ENCODE peak calls at places on chromosomes 7 and 10, in seven cellular contexts. B, W, U, C, G, H and K are unnamed samples.

GRCh38 chr10:88165849-88166271 is 302.4 kb downstream of the PTEN start:
- DNase-seq in B (no peak), U (no peak), C (no peak), G (peak; percentile 68), H (no peak), W (no peak), K (peak; percentile 84)

GRCh38 chr7:50557114-50557513 is 8.1 kb downstream of the DDC start:
- DNase-seq in U (no peak), B (no peak), W (no peak), H (no peak), G (no peak), C (no peak), K (no peak)

GRCh38 chr7:97973206-97973658 is 16.8 kb downstream of the OCM2 start:
- DNase-seq in H (no peak), W (no peak), B (peak; percentile 33), C (no peak), U (no peak), G (no peak), K (no peak)

GRCh38 chr7:115387168-115387567 is 465.3 kb downstream of the MDFIC start:
- DNase-seq in U (no peak), C (no peak), G (no peak), H (no peak), W (no peak), B (no peak), K (no peak)

GRCh38 chr10:87817291-87817872 is 644 bp downstream of the ATAD1 start:
- DNase-seq in H (peak; percentile 0), G (no peak), B (no peak), C (no peak), U (no peak), W (no peak), K (no peak)

GRCh38 chr10:121983828-121984227 is 5.1 kb upstream of the TACC2 start:
- DNase-seq in W (no peak), C (no peak), G (no peak), B (no peak), H (no peak), U (no peak), K (no peak)

GRCh38 chr7:149753370-149754233 is 19.8 kb downstream of the ZNF467 start:
- DNase-seq in C (no peak), H (peak; percentile 29), W (peak; percentile 77), G (peak; percentile 41), U (no peak), B (peak; percentile 81), K (no peak)

GRCh38 chr10:69475433-69475830 is 24.2 kb downstream of the TSPAN15 start:
- DNase-seq in G (no peak), U (no peak), C (no peak), H (no peak), W (no peak), B (no peak), K (no peak)

GRCh38 chr7:154505362-154505761 is 453.2 kb downstream of the DPP6 start:
- DNase-seq in W (no peak), C (no peak), B (no peak), G (no peak), H (no peak), U (no peak), K (no peak)

GRCh38 chr10:3754727-3755439 is 30.1 kb downstream of the KLF6 start:
- DNase-seq in B (no peak), G (peak; percentile 97), H (peak; percentile 90), U (no peak), W (no peak), C (no peak), K (no peak)

GRCh38 chr10:42551582-42552187 is 86.7 kb downstream of the ZNF33B start:
- DNase-seq in U (no peak), B (no peak), C (no peak), H (peak; percentile 1), W (no peak), G (peak; percentile 1), K (no peak)

GRCh38 chr7:101162551-101163280 is 2.7 kb downstream of the VGF start:
- DNase-seq in G (peak; percentile 44), B (peak; percentile 72), U (no peak), C (no peak), W (peak; percentile 42), H (no peak), K (no peak)

GRCh38 chr7:16564909-16565426 is 38.3 kb downstream of the LRRC72 start:
- DNase-seq in G (peak; percentile 71), B (peak; percentile 17), U (peak; percentile 15), C (no peak), W (no peak), H (peak; percentile 18), K (peak; percentile 10)

GRCh38 chr10:122018951-122019413 is 30.0 kb downstream of the TACC2 start:
- DNase-seq in B (no peak), W (no peak), U (no peak), C (no peak), G (no peak), H (no peak), K (no peak)

GRCh38 chr7:94050046-94050445 is 45.9 kb upstream of the BET1 start:
- DNase-seq in U (no peak), B (no peak), H (no peak), W (no peak), C (no peak), G (no peak), K (no peak)

GRCh38 chr10:101858723-101859500 is 15.3 kb upstream of the KCNIP2 start:
- DNase-seq in W (no peak), G (no peak), B (no peak), H (no peak), C (no peak), U (no peak), K (no peak)

GRCh38 chr10:101601541-101601940 is 13.4 kb downstream of the DPCD start:
- DNase-seq in W (no peak), H (no peak), B (no peak), G (no peak), U (no peak), C (no peak), K (no peak)

GRCh38 chr10:123583639-123584418 is 82.3 kb upstream of the GPR26 start:
- DNase-seq in H (peak; percentile 64), C (peak; percentile 80), U (no peak), G (peak; percentile 64), B (peak; percentile 87), W (peak; percentile 90), K (peak; percentile 87)

GRCh38 chr10:2925631-2926030 is 141.7 kb upstream of the PFKP start:
- DNase-seq in B (no peak), G (peak; percentile 51), U (no peak), H (peak; percentile 73), W (peak; percentile 17), C (no peak), K (no peak)

GRCh38 chr7:22663319-22663718 is 63.7 kb upstream of the IL6 start:
- DNase-seq in W (no peak), B (no peak), C (no peak), G (peak; percentile 84), U (no peak), H (no peak), K (no peak)

GRCh38 chr7:139602143-139602722 is 78.7 kb downstream of the CLEC2L start:
- DNase-seq in H (peak; percentile 24), B (no peak), C (no peak), G (peak; percentile 54), W (no peak), U (no peak), K (no peak)

GRCh38 chr7:36186359-36186758 is 33.3 kb downstream of the EEPD1 start:
- DNase-seq in C (no peak), G (no peak), U (no peak), B (no peak), H (no peak), W (no peak), K (no peak)

GRCh38 chr7:29478687-29479086 is 84.9 kb upstream of the PRR15 start:
- DNase-seq in C (no peak), W (no peak), H (no peak), U (no peak), B (no peak), G (no peak), K (no peak)

GRCh38 chr7:33080326-33080725 is 17.8 kb upstream of the NT5C3A start:
- DNase-seq in W (no peak), C (no peak), U (no peak), H (no peak), G (no peak), B (no peak), K (no peak)

GRCh38 chr7:15015545-15016314 is 113.2 kb upstream of the DGKB start:
- DNase-seq in C (peak; percentile 44), B (peak; percentile 33), H (peak; percentile 42), G (peak; percentile 86), U (peak; percentile 27), W (peak; percentile 46), K (peak; percentile 42)

GRCh38 chr10:103854265-103854686 is 1.1 kb downstream of the SH3PXD2A start:
- DNase-seq in H (no peak), B (peak; percentile 66), U (no peak), C (no peak), W (peak; percentile 33), G (peak; percentile 44), K (no peak)

GRCh38 chr7:52163311-52163710 is 846.7 kb upstream of the COBL start:
- DNase-seq in W (no peak), B (no peak), U (no peak), C (no peak), G (no peak), H (no peak), K (no peak)

DNA sequence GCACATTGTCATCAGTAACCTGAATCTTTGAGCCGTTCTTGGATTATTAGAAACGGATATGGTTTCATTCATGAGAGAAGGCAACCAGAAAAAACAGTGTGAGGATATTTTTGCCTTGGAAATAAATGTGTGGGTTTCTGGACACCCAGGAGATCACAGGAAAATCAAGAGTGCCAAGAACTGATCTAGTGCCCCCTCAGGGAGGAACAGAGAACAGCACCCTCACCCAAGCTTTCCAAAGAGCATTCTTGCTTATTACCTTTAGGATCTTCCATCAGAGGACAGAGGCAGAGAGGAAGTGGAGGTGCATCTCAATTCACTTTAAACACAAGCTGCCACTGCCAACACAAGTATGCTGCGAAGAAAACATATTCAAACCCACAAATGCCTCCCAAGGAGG is 851.5 kb upstream of the COBL start:
- DNase-seq in C (no peak), B (peak; percentile 6), H (no peak), U (no peak), W (peak; percentile 11), G (no peak), K (no peak)
- TF ChIP-seq CTCF in C (no peak), B (peak; percentile 34), H (peak; percentile 6), U (no peak), W (peak; percentile 37), G (no peak), K (no peak)

GRCh38 chr7:70193514-70193913 is 595.2 kb downstream of the AUTS2 start:
- DNase-seq in C (no peak), W (no peak), B (no peak), G (no peak), H (no peak), U (no peak), K (no peak)
- TF ChIP-seq CTCF in C (no peak), W (peak; percentile 31), B (no peak), G (no peak), H (peak; percentile 28), U (no peak), K (no peak)

DNA sequence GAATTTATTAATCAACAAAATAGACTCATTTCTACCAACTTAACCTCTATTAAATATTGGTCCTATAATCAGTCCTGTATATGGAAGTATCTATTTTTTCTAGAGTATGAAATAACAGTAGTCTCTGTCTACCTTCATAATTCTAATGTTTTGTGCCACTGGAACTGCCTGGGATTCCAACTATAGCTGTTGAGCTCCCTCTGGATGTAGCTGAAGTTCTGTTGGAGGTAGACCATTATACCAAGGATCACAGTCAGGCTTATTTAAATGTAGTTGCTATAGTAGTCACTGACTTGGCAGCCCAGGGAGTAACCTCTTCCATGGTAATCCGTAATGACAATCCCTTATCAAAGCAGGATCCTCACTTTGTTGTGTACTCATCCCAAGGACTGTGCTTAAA is 48.5 kb upstream of the PHYHIPL start:
- DNase-seq in H (no peak), G (no peak), C (no peak), W (no peak), U (no peak), B (no peak), K (no peak)
- TF ChIP-seq CTCF in H (no peak), G (no peak), C (no peak), W (no peak), U (no peak), B (no peak), K (no peak)

GRCh38 chr7:134357486-134357885 is 40.8 kb upstream of the SLC35B4 start:
- DNase-seq in H (no peak), C (no peak), U (no peak), W (no peak), B (no peak), G (no peak), K (no peak)
- TF ChIP-seq CTCF in H (no peak), C (no peak), U (peak; percentile 12), W (no peak), B (no peak), G (no peak), K (no peak)